ENCODE peak calls at places on chromosomes 6 and 20, in five cellular contexts. O is H9, H is MM.1S, R is mammary epithelial cell, K is OCI-LY7. F is an unnamed sample.

GRCh38 chr20:3080939-3081388 is 3.6 kb downstream of the AVP start:
- DNase-seq in O (no peak), K (no peak), H (no peak), R (no peak), F (peak; percentile 76)

GRCh38 chr6:160357088-160357487 is 8.9 kb downstream of the SLC22A3 start:
- DNase-seq in K (no peak), R (no peak), H (no peak), O (no peak), F (no peak)

GRCh38 chr6:97189767-97190166 is 93.2 kb downstream of the MMS22L start:
- DNase-seq in O (no peak), H (no peak), R (no peak), K (no peak), F (peak; percentile 32)

GRCh38 chr6:61200444-61200843 is 1085.6 kb downstream of the KHDRBS2 start:
- DNase-seq in R (no peak), K (no peak), H (no peak), O (no peak), F (no peak)

GRCh38 chr6:99446076-99446475 is 21.0 kb upstream of the PNISR start:
- DNase-seq in R (no peak), H (no peak), O (no peak), K (no peak), F (no peak)

GRCh38 chr6:42720739-42721138 is 1.7 kb downstream of the PRPH2 start:
- DNase-seq in K (no peak), R (peak; percentile 56), O (no peak), H (no peak), F (peak; percentile 69)

GRCh38 chr6:169933251-169933821 is 181.9 kb downstream of the ERMARD start:
- DNase-seq in O (no peak), K (no peak), R (no peak), H (no peak), F (no peak)

GRCh38 chr6:4280721-4281120 is 145.3 kb upstream of the ECI2 start:
- DNase-seq in K (no peak), O (no peak), R (peak; percentile 87), H (no peak), F (peak; percentile 93)

GRCh38 chr6:151058021-151058733 is 181.6 kb upstream of the AKAP12 start:
- DNase-seq in H (no peak), K (no peak), R (no peak), O (no peak), F (peak; percentile 27)

GRCh38 chr6:45970326-45970725 is 45.3 kb downstream of the CLIC5 start:
- DNase-seq in H (no peak), K (peak; percentile 24), R (no peak), O (no peak), F (peak; percentile 5)

GRCh38 chr6:157240059-157240959 is 83.0 kb downstream of the TMEM242 start:
- DNase-seq in R (no peak), O (no peak), H (peak; percentile 51), K (no peak), F (no peak)

GRCh38 chr6:101286146-101286545 is 107.4 kb upstream of the GRIK2 start:
- DNase-seq in H (no peak), O (no peak), K (no peak), R (no peak), F (no peak)

GRCh38 chr6:39684790-39685485 is 40.3 kb downstream of the KIF6 start:
- DNase-seq in O (no peak), H (no peak), R (no peak), K (no peak), F (peak; percentile 28)

GRCh38 chr6:75024796-75025195 is 181.1 kb downstream of the COL12A1 start:
- DNase-seq in R (no peak), K (no peak), O (no peak), H (no peak), F (peak; percentile 77)

GRCh38 chr20:25300496-25301170 is 52.7 kb downstream of the PYGB start:
- DNase-seq in R (no peak), H (no peak), K (no peak), O (no peak), F (peak; percentile 34)

GRCh38 chr6:27098956-27099355 is 148.5 kb upstream of the PRSS16 start:
- DNase-seq in H (no peak), O (no peak), R (no peak), K (no peak), F (no peak)

GRCh38 chr6:40419377-40419776 is 167.8 kb downstream of the LRFN2 start:
- DNase-seq in H (no peak), O (peak; percentile 41), K (no peak), R (peak; percentile 81), F (no peak)

GRCh38 chr20:43963872-43964791 is 49.5 kb downstream of the TOX2 start:
- DNase-seq in R (no peak), H (peak; percentile 68), K (no peak), O (no peak), F (peak; percentile 44)

GRCh38 chr20:62588458-62589149 is 53.7 kb upstream of the SLCO4A1 start:
- DNase-seq in O (no peak), R (no peak), K (no peak), H (no peak), F (no peak)

GRCh38 chr20:53571555-53572286 is 21.9 kb downstream of the ZNF217 start:
- DNase-seq in R (no peak), O (peak; percentile 11), H (no peak), K (no peak), F (no peak)

GRCh38 chr6:18241208-18241836 is 23.0 kb downstream of the DEK start:
- DNase-seq in O (no peak), K (no peak), H (no peak), R (peak; percentile 54), F (peak; percentile 37)

GRCh38 chr6:142722010-142722409 is 223.0 kb downstream of the HIVEP2 start:
- DNase-seq in K (no peak), R (no peak), O (no peak), H (peak; percentile 51), F (no peak)

GRCh38 chr20:208937-209566 is 18.0 kb upstream of the DEFB129 start:
- DNase-seq in K (peak; percentile 53), H (peak; percentile 55), O (no peak), R (peak; percentile 61), F (peak; percentile 83)

GRCh38 chr6:24492475-24492874 is 2.3 kb upstream of the ALDH5A1 start:
- DNase-seq in O (peak; percentile 65), H (no peak), R (no peak), K (peak; percentile 70), F (no peak)

GRCh38 chr20:10622657-10623418 is 51.0 kb downstream of the JAG1 start:
- DNase-seq in R (peak; percentile 40), K (no peak), O (no peak), H (no peak), F (peak; percentile 72)

GRCh38 chr6:133159269-133159795 is 81.8 kb upstream of the EYA4 start:
- DNase-seq in O (no peak), H (no peak), K (no peak), R (no peak), F (no peak)

GRCh38 chr6:106254636-106255035 is 70.9 kb downstream of the ATG5 start:
- DNase-seq in K (no peak), H (no peak), O (no peak), R (peak; percentile 71), F (peak; percentile 48)

GRCh38 chr20:41958391-41958790 is 340.2 kb upstream of the CHD6 start:
- DNase-seq in R (no peak), K (peak; percentile 3), O (no peak), H (no peak), F (no peak)

GRCh38 chr6:42046491-42047219 is 3.7 kb upstream of the TAF8 start:
- DNase-seq in K (peak; percentile 21), O (no peak), H (no peak), R (peak; percentile 35), F (peak; percentile 88)

GRCh38 chr20:52047811-52048302 is 143.7 kb downstream of the ZFP64 start:
- DNase-seq in O (peak; percentile 39), R (peak; percentile 33), K (no peak), H (no peak), F (peak; percentile 53)

DNA sequence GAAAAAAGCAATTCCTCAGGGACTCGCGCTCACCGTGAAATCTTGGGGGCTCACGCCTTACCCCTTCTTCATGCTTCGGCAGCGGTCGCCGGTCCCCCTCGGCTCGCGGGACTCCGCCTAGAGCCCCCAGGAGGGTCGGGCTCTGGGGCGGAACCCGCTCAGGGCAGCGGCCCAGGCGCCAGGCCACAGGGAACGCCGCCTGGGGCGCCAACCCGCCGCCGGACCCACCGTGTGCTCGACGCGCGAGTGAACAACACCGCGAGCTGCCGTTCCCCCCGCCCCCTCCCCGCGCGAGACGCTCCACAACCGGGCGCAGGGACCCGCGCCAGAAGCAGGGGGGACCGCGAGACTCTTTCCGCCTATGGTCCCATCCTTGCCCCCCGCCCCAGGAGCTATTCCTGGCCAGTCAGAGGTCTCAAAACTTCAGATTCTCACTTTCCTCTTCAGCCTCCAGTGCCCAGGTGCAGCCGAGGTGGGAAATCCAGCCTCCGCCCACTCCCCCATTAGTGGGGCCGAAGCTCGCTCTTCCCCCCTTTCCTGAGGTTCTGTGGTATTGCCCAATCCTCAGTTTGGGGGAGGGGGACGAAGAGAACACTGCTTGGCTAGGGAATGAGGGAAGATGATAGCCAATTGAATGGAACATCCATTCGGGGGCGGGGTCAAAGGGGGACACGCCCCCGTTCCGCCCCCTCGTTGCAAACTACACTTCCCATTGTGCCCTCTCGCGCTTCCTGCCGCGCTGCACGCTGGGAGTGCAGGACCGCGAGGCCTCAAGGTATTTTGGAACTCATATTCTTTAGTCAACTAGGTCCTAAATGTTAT is at the start of gene WASF1:
- DNase-seq in O (peak; percentile 98), H (peak; percentile 95), R (peak; percentile 98), K (peak; percentile 97), F (peak; percentile 98)
- H3K79me2 ChIP-seq in O (peaks cover 23% of the 10 kb centered on the region), H (peaks cover 45% of the 10 kb centered on the region), R (peaks cover 86% of the 10 kb centered on the region), K (peaks cover 87% of the 10 kb centered on the region), F (peaks cover 58% of the 10 kb centered on the region)

GRCh38 chr20:50911030-50911429 is 20.2 kb downstream of the ADNP start:
- DNase-seq in R (no peak), O (no peak), K (no peak), H (no peak), F (peak; percentile 59)
- H3K4me1 ChIP-seq in R (peaks cover 21% of the 10 kb centered on the region), O (peaks cover 2% of the 10 kb centered on the region), K (peaks cover 36% of the 10 kb centered on the region), H (peaks cover 21% of the 10 kb centered on the region), F (peaks cover 25% of the 10 kb centered on the region)

GRCh38 chr6:33301877-33302276 is 3.1 kb upstream of the RGL2 start:
- DNase-seq in O (no peak), K (no peak), H (no peak), R (no peak), F (no peak)
- H3K79me2 ChIP-seq in O (peaks cover 3% of the 10 kb centered on the region), K (peaks cover 9% of the 10 kb centered on the region), H (peaks cover 41% of the 10 kb centered on the region), R (peaks cover 68% of the 10 kb centered on the region), F (peaks cover 16% of the 10 kb centered on the region)

DNA sequence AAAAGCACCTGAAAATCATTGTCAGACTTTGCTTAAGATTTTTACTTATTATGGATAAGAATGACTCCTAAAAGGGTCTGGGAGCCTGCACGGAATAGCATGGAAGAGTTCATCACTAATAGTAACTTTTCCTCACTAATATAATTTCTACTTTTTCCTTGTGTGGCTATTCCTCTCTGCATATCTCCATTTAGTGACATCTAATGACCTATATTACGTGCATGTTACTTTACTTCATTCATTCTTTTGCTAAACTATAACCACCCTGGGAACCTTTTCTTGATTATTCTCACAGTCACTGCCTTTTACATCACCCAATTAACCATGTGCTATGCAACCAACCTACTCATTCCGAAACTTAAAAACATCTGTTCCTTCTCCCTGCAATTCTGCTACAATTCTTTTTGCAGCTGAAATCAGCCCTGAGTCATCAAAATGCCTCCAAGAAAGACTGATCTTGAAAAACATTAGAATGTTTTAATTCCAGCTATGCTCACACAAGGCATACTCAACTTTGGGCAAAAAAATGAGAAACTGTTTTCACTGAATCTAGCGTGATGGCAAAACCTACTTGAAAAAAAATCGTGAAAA is 313.3 kb downstream of the RNGTT start:
- DNase-seq in R (no peak), H (peak; percentile 83), O (no peak), K (peak; percentile 46), F (peak; percentile 88)
- H3K4me1 ChIP-seq in R (no peaks in the 10 kb centered on the region), H (peaks cover 6% of the 10 kb centered on the region), O (no peaks in the 10 kb centered on the region), K (peaks cover 24% of the 10 kb centered on the region), F (no peaks in the 10 kb centered on the region)

F was measured in fibroblast of lung.